ENCODE peak calls at places on chromosomes 4 and X, in eight cellular contexts. Q is NCI-H1105 treated with DMSO at 0.1 percent for 48 hours; H is NCI-H345; D is upper lobe of right lung; E is NB4; L is GM20000; R is stimulated activated CD8-positive, alpha-beta memory T cell treated with anti-CD3 and anti-CD28 coated beads, Interleukin-7, amount 100 ng/mL, for 1 hour; K is adipocyte. G is an unnamed sample.

GRCh38 chrX:65932173-65933084 is 107.5 kb downstream of the VSIG4 start:
- DNase-seq in R (no peak), D (no peak), L (no peak), K (no peak), E (peak), H (no peak), Q (no peak), G (no peak)

GRCh38 chr4:16123356-16124084 is 39.7 kb upstream of the PROM1 start:
- DNase-seq in H (peak), E (no peak), K (no peak), L (no peak), D (no peak), R (no peak), Q (peak), G (no peak)

GRCh38 chr4:171812377-171813194 is 618 bp upstream of the GALNTL6 start:
- DNase-seq in D (no peak), H (peak), E (no peak), K (peak), R (no peak), L (peak), Q (no peak), G (no peak)

GRCh38 chr4:89823416-89823815 is 13.5 kb downstream of the SNCA start:
- DNase-seq in K (peak), E (no peak), L (no peak), H (no peak), R (no peak), D (no peak), Q (no peak), G (no peak)

GRCh38 chr4:95362906-95363578 is 185.7 kb downstream of the UNC5C start:
- DNase-seq in R (no peak), E (peak), D (no peak), H (peak), L (no peak), K (no peak), Q (peak), G (no peak)

GRCh38 chr4:27463816-27464215 is 603.2 kb downstream of the STIM2 start:
- DNase-seq in K (no peak), Q (no peak), L (no peak), E (no peak), R (no peak), H (no peak), D (no peak), G (no peak)

GRCh38 chr4:105147226-105148151 is 813 bp downstream of the TET2 start:
- DNase-seq in K (peak), D (no peak), R (no peak), Q (peak), H (peak), E (peak), L (peak), G (no peak)

GRCh38 chr4:2807571-2807970 is 14.7 kb downstream of the SH3BP2 start:
- DNase-seq in D (no peak), L (no peak), R (no peak), K (no peak), H (no peak), E (no peak), Q (no peak), G (no peak)

GRCh38 chr4:148434075-148434773 is 8.0 kb downstream of the NR3C2 start:
- DNase-seq in R (no peak), D (no peak), H (no peak), Q (no peak), K (no peak), E (no peak), L (no peak), G (no peak)

GRCh38 chr4:77797239-77797638 is 21.9 kb downstream of the CNOT6L start:
- DNase-seq in Q (no peak), H (no peak), K (peak), L (no peak), E (no peak), D (no peak), R (no peak), G (no peak)

GRCh38 chr4:128573781-128574508 is 235.6 kb upstream of the JADE1 start:
- DNase-seq in R (no peak), D (no peak), K (peak), Q (no peak), L (no peak), E (no peak), H (no peak), G (no peak)

GRCh38 chrX:126723881-126724280 is 95.6 kb upstream of the PRR32 start:
- DNase-seq in R (no peak), E (no peak), H (no peak), K (no peak), L (no peak), D (no peak), Q (no peak), G (no peak)

GRCh38 chrX:6095469-6095868 is 133.2 kb downstream of the NLGN4X start:
- DNase-seq in E (peak), R (no peak), L (no peak), Q (peak), D (no peak), H (no peak), K (no peak), G (no peak)

GRCh38 chr4:73520821-73521220 is 39.3 kb downstream of the AFM start:
- DNase-seq in E (peak), D (no peak), H (peak), L (no peak), K (peak), Q (no peak), R (no peak), G (no peak)

GRCh38 chrX:2301901-2302300 is 198.9 kb downstream of the DHRSX start:
- DNase-seq in H (no peak), Q (no peak), R (no peak), L (no peak), E (no peak), D (no peak), K (no peak), G (no peak)

GRCh38 chrX:110321670-110322069 is 3.8 kb upstream of the AMMECR1 start:
- DNase-seq in H (no peak), K (no peak), L (peak), Q (no peak), D (no peak), E (no peak), R (no peak), G (no peak)

GRCh38 chrX:13938053-13938765 is 91.5 kb downstream of the GEMIN8 start:
- DNase-seq in H (peak), E (peak), L (peak), Q (peak), R (no peak), K (peak), D (peak), G (no peak)

G was measured in cortex of kidney.